ENCODE peak calls at places on chromosomes 16 and 17, in nine cellular contexts. Z is OCI-LY7, X is GM12865, T is lower lobe of right lung, I is upper lobe of right lung, W is osteocyte, S is fibroblast of villous mesenchyme, Q is mesothelial cell of epicardium, U is CD14-positive monocyte. O is an unnamed sample.

GRCh38 chr17:7884581-7885356 is 3.8 kb upstream of the CHD3 start:
- DNase-seq in T (no peak), S (no peak), Q (no peak), X (peak), U (no peak), Z (peak), W (no peak), I (peak), O (no peak)

GRCh38 chr17:76883744-76884525 is 15.7 kb downstream of the MGAT5B start:
- DNase-seq in W (no peak), Q (no peak), I (no peak), X (no peak), T (no peak), S (no peak), Z (no peak), U (no peak), O (no peak)

GRCh38 chr16:88773812-88774291 is 11.2 kb downstream of the PIEZO1 start:
- DNase-seq in S (peak), I (peak), Z (no peak), X (no peak), Q (no peak), T (peak), U (peak), W (no peak), O (no peak)

GRCh38 chr17:6526362-6527152 is 29.8 kb downstream of the PITPNM3 start:
- DNase-seq in W (no peak), I (no peak), Q (no peak), X (peak), U (no peak), T (no peak), Z (peak), S (peak), O (no peak)

GRCh38 chr16:6153901-6154300 is 1056.3 kb upstream of the EEF2KMT start:
- DNase-seq in W (no peak), Q (no peak), X (no peak), S (no peak), U (no peak), Z (no peak), I (no peak), T (no peak), O (no peak)

GRCh38 chr16:19283637-19284036 is 1.9 kb upstream of the CLEC19A start:
- DNase-seq in I (no peak), X (no peak), Z (no peak), Q (no peak), T (no peak), S (no peak), W (no peak), U (no peak), O (no peak)

GRCh38 chr17:64775701-64776570 is 113.8 kb upstream of the SMURF2 start:
- DNase-seq in U (no peak), I (no peak), T (no peak), S (no peak), Z (no peak), Q (no peak), W (peak), X (no peak), O (no peak)

GRCh38 chr16:31322500-31322899 is 32.5 kb upstream of the ITGAX start:
- DNase-seq in U (no peak), X (no peak), W (no peak), T (no peak), Z (no peak), I (no peak), Q (no peak), S (no peak), O (no peak)

GRCh38 chr16:54015147-54015546 is 271.4 kb downstream of the IRX3 start:
- DNase-seq in T (no peak), S (no peak), I (no peak), Q (no peak), W (no peak), Z (no peak), X (no peak), U (no peak), O (no peak)

GRCh38 chr16:55502801-55503366 is 6.0 kb upstream of the LPCAT2 start:
- DNase-seq in I (peak), S (peak), X (no peak), T (peak), U (no peak), Q (no peak), W (peak), Z (no peak), O (no peak)

GRCh38 chr17:45220079-45220478 is 1.6 kb upstream of the FMNL1 start:
- DNase-seq in T (no peak), U (no peak), S (no peak), I (no peak), Q (no peak), W (no peak), Z (no peak), X (no peak), O (no peak)

GRCh38 chr16:12547608-12547922 is 256.1 kb downstream of the CPPED1 start:
- DNase-seq in T (no peak), W (no peak), I (no peak), S (no peak), Z (no peak), Q (no peak), U (no peak), X (no peak), O (no peak)

GRCh38 chr16:15073101-15073500 is 17.2 kb upstream of the NTAN1 start:
- DNase-seq in I (no peak), Q (no peak), X (no peak), S (no peak), W (no peak), T (no peak), Z (no peak), U (no peak), O (no peak)

GRCh38 chr16:83689385-83689831 is 118.4 kb upstream of the HSBP1 start:
- DNase-seq in W (no peak), Z (no peak), T (no peak), S (peak), U (peak), Q (no peak), X (peak), I (no peak), O (no peak)

GRCh38 chr17:51079049-51079448 is 41.6 kb downstream of the SPAG9 start:
- DNase-seq in Q (no peak), U (no peak), Z (no peak), S (no peak), T (no peak), I (no peak), X (no peak), W (no peak), O (no peak)

GRCh38 chr17:7704601-7705268 is at the start of gene EFNB3:
- DNase-seq in T (peak), S (peak), Q (peak), X (no peak), U (no peak), I (no peak), W (no peak), Z (no peak), O (peak)

GRCh38 chr16:81583893-81584705 is 139.5 kb downstream of the CMIP start:
- DNase-seq in S (no peak), Q (no peak), W (no peak), U (no peak), T (peak), I (peak), X (no peak), Z (no peak), O (no peak)

GRCh38 chr16:30958164-30959083 is 870 bp downstream of the SETD1A start:
- DNase-seq in W (no peak), U (peak), I (peak), Q (no peak), Z (peak), T (peak), X (peak), S (peak), O (peak)

GRCh38 chr17:29292992-29293889 is 707 bp downstream of the NUFIP2 start:
- DNase-seq in X (peak), Q (peak), U (peak), T (peak), I (peak), Z (peak), S (peak), W (peak), O (no peak)

GRCh38 chr17:19409509-19409908 is 1.5 kb upstream of the RNF112 start:
- DNase-seq in X (no peak), Q (no peak), T (no peak), W (no peak), Z (no peak), S (peak), I (no peak), U (no peak), O (no peak)

GRCh38 chr17:19020016-19020415 is 15.5 kb upstream of the FAM83G start:
- DNase-seq in I (peak), T (no peak), W (no peak), Q (peak), X (no peak), S (no peak), Z (no peak), U (no peak), O (no peak)

GRCh38 chr16:57427824-57428223 is 19.4 kb downstream of the CIAPIN1 start:
- DNase-seq in Q (no peak), S (peak), U (no peak), T (no peak), X (no peak), Z (no peak), W (no peak), I (no peak), O (peak)

GRCh38 chr17:67546578-67547527 is 169.8 kb downstream of the PITPNC1 start:
- DNase-seq in U (no peak), W (no peak), S (peak), X (peak), T (peak), Q (no peak), I (peak), Z (peak), O (no peak)

GRCh38 chr16:87436225-87437172 is 44.4 kb downstream of the MAP1LC3B start:
- DNase-seq in Q (no peak), S (peak), X (no peak), U (no peak), W (no peak), Z (no peak), T (no peak), I (no peak), O (no peak)

GRCh38 chr16:81405702-81406113 is 38.9 kb upstream of the CMIP start:
- DNase-seq in Q (no peak), S (peak), U (no peak), Z (no peak), T (no peak), X (no peak), W (no peak), I (no peak), O (no peak)

GRCh38 chr17:17351356-17351891 is 48.3 kb downstream of the NT5M start:
- DNase-seq in I (peak), Z (no peak), S (no peak), X (no peak), Q (no peak), T (no peak), W (no peak), U (no peak), O (peak)

GRCh38 chr17:56319531-56319930 is 166.3 kb downstream of the ANKFN1 start:
- DNase-seq in U (no peak), S (peak), T (no peak), X (peak), Z (peak), Q (no peak), I (no peak), W (no peak), O (no peak)

GRCh38 chr16:74521691-74522090 is 85.2 kb downstream of the GLG1 start:
- DNase-seq in T (no peak), X (no peak), U (no peak), S (no peak), I (no peak), W (no peak), Z (no peak), Q (no peak), O (no peak)

GRCh38 chr16:48542020-48542473 is 67.9 kb downstream of the N4BP1 start:
- DNase-seq in S (peak), I (peak), Z (peak), T (peak), X (peak), U (peak), W (peak), Q (no peak), O (no peak)

GRCh38 chr17:36118477-36119353 is 15.1 kb downstream of the CCL4 start:
- DNase-seq in X (no peak), U (no peak), I (no peak), S (no peak), W (no peak), Q (no peak), T (no peak), Z (no peak), O (no peak)

GRCh38 chr17:64016248-64016784 is 4.1 kb downstream of the ICAM2 start:
- DNase-seq in W (no peak), U (no peak), Q (no peak), T (no peak), X (peak), S (no peak), I (no peak), Z (peak), O (no peak)

GRCh38 chr17:6162216-6162615 is 92.0 kb downstream of the WSCD1 start:
- DNase-seq in U (no peak), W (no peak), T (no peak), S (no peak), I (no peak), Q (no peak), X (no peak), Z (no peak), O (no peak)

GRCh38 chr17:47279062-47279801 is 25.6 kb downstream of the ITGB3 start:
- DNase-seq in U (peak), Z (peak), S (peak), I (peak), Q (no peak), T (peak), X (peak), W (no peak), O (no peak)

GRCh38 chr17:55177914-55178217 is 86.9 kb upstream of the HLF start:
- DNase-seq in I (no peak), Q (no peak), X (no peak), S (no peak), Z (no peak), T (no peak), W (no peak), U (no peak), O (no peak)

GRCh38 chr17:55172612-55173011 is 92.1 kb upstream of the HLF start:
- DNase-seq in W (no peak), X (peak), T (no peak), Q (no peak), I (no peak), Z (no peak), U (no peak), S (no peak), O (no peak)

GRCh38 chr17:55175788-55176425 is 88.9 kb upstream of the HLF start:
- DNase-seq in Q (no peak), S (no peak), U (no peak), T (no peak), I (no peak), X (no peak), W (no peak), Z (peak), O (no peak)

GRCh38 chr17:55174133-55174532 is 90.6 kb upstream of the HLF start:
- DNase-seq in Z (no peak), W (no peak), U (no peak), X (no peak), Q (no peak), T (no peak), I (no peak), S (no peak), O (no peak)

DNA sequence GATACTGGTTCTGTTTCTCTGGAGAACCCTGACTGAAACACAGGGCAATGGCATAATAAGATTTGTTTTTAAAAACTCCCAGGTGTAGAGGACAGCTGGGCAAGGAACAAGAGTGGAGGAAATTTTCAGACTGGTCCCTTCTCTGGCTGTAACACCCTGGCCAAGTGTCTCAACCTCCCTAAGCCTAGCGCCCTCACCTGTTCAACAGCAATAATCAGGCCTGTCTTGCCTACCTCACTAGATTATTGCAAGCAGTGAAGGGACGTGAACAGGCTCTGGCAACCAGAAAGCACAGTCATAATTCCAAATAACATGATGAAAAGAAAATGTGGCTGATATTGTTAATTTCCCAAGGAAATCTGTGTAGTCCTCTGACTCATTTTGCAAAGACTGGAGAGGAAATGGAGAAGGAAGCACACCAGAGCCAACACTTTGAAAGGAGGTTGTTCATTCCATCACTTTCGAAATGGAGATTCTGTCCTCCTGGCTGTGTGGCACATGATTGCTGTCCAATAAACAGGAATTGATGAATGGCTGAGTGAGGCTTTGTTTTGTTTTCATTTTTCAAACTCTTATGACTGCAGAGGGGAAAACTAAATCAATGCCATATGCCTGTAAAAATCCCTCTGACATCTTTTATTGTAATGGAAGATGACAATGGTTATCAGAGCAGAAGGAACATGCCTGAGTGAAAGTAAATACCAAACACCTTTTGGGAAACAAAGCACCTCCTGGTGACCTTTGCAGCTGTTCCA is 87.4 kb upstream of the HLF start:
- DNase-seq in I (no peak), X (peak), Z (peak), W (no peak), U (no peak), Q (no peak), S (peak), T (no peak), O (no peak)
- TF ChIP-seq CTCF in I (no peak), X (no peak), Z (peak), W (no peak), U (no peak), Q (no peak), S (no peak), T (no peak), O (peak)

DNA sequence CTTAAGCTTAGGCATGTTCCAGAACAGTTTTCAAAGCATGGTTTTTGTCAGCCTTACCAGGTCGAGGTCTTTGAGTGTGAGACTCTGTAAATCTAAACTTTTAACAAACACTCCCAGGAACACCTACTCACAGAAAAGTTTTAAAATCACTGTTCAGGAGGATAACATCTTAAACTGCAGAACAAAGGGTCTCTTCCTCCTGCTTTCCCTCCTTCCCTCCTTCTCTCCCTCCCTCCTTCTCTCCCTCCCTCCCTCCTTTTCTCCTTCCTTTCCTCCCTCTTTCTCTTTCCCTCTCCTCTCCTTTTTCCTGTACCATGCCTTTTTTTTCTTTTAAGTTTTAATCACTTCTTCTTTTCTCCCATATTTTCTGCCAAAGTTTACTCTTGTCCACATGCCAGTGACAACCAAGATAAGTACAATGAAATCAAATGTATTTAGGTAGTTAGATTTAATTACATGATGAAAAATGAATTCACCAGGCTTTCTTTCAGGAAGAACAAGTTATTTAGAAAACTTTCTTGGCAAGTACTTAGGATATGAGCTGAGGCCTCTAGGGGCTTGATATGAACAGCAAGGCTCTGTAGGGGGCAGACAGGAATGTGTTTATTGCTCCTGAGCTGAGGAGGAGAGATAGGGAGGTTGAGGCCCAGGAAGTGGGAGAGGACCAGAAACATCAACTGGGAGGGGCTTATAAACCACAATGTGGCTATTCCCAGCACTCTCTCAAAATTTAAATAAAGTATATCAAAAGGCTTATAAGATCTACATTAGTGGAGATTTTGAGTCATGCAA is 153.7 kb upstream of the MAF start:
- DNase-seq in X (no peak), U (no peak), Q (no peak), W (no peak), S (no peak), I (no peak), T (no peak), Z (no peak), O (no peak)
- TF ChIP-seq CTCF in X (no peak), U (no peak), Q (no peak), W (no peak), S (no peak), I (no peak), T (no peak), Z (no peak), O (no peak)

DNA sequence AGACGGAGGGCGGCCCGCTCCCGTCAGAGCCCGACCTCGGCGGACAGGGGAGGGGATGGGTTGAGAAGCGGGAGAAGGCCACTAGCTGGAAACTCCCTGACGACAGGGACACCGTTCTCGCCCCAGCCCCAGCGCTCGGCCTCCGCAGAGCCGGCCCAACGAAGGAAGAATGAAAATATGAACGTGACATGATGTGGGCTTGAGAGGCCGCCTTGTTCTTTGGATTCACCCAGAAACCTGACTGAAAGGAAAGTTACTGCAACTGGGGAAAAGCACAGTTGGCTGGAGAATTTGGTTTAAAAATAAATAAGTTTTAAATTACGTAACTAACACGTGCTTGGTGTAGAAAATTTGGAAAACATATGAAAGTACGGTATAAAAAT is 21.1 kb downstream of the NPTX1 start:
- DNase-seq in X (peak), W (no peak), T (no peak), Z (peak), S (peak), Q (no peak), U (no peak), I (no peak), O (peak)
- TF ChIP-seq CTCF in X (no peak), W (no peak), T (no peak), Z (no peak), S (no peak), Q (no peak), U (no peak), I (no peak), O (no peak)

DNA sequence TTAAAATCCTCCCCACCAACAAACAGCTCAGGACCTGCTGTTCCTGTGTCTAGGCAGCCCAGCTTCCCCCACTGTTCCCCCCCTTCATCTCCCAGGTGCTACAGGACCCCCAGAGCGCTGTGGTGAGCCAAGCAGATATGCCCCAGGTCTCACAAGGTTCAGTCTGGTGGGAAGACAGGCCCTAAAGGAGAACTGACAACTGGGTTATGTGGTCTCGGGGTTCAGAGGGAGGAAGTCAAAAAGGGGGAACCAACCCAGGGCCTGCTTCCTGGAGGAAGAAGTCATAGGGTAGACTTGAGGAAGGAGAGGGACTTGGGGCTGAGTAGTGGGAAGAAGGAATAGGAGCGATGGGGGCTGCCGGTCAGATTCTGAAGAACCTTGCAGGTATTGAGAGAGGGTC is 2.6 kb downstream of the RIPOR1 start:
- DNase-seq in Q (no peak), T (no peak), W (no peak), S (no peak), I (no peak), U (peak), X (no peak), Z (peak), O (no peak)
- TF ChIP-seq CTCF in Q (no peak), T (no peak), W (no peak), S (no peak), I (no peak), U (no peak), X (no peak), Z (no peak), O (no peak)

GRCh38 chr16:21684199-21684598 is 20.4 kb downstream of the OTOA start:
- DNase-seq in I (no peak), Q (no peak), X (peak), U (no peak), Z (peak), S (no peak), T (no peak), W (no peak), O (no peak)
- TF ChIP-seq CTCF in I (peak), Q (peak), X (peak), U (peak), Z (peak), S (peak), T (peak), W (peak), O (peak)

GRCh38 chr16:51971184-51971583 is 575.8 kb downstream of the TOX3 start:
- DNase-seq in X (no peak), U (no peak), S (peak), Z (peak), Q (no peak), W (no peak), I (no peak), T (no peak), O (no peak)
- TF ChIP-seq CTCF in X (peak), U (no peak), S (peak), Z (peak), Q (no peak), W (peak), I (peak), T (no peak), O (peak)